ENCODE peak calls at places on chromosomes 11 and 22, in nine cellular contexts. K, C, O, A, Z, U, E, D and J are unnamed samples.

GRCh38 chr11:72750556-72751292 is 1.5 kb downstream of the ARAP1 start:
- DNase-seq in K (no peak), C (no peak), O (no peak), A (no peak), Z (peak; percentile 35), U (no peak), E (no peak), D (no peak), J (no peak)

GRCh38 chr22:24208012-24208749 is 26.9 kb downstream of the SUSD2 start:
- DNase-seq in K (peak; percentile 94), C (no peak), O (peak; percentile 28), A (no peak), Z (no peak), U (no peak), E (no peak), D (peak; percentile 73), J (no peak)

GRCh38 chr22:39631381-39631780 is 60.8 kb downstream of the CACNA1I start:
- DNase-seq in K (no peak), C (no peak), O (no peak), A (no peak), Z (no peak), U (no peak), E (no peak), D (no peak), J (no peak)

GRCh38 chr11:9150501-9150900 is 59.1 kb upstream of the SCUBE2 start:
- DNase-seq in K (peak; percentile 79), C (no peak), O (no peak), A (no peak), Z (no peak), U (no peak), E (no peak), D (peak; percentile 35), J (no peak)

GRCh38 chr11:78420255-78420764 is 2.7 kb upstream of the GAB2 start:
- DNase-seq in K (peak; percentile 96), C (no peak), O (no peak), A (peak; percentile 76), Z (no peak), U (no peak), E (peak; percentile 89), D (peak; percentile 82), J (peak; percentile 76)

GRCh38 chr11:68925613-68926012 is 21.9 kb downstream of the IGHMBP2 start:
- DNase-seq in K (no peak), C (no peak), O (no peak), A (no peak), Z (no peak), U (no peak), E (no peak), D (no peak), J (no peak)

GRCh38 chr22:38900677-38901076 is 28.7 kb upstream of the CBX6 start:
- DNase-seq in K (no peak), C (no peak), O (no peak), A (no peak), Z (no peak), U (no peak), E (no peak), D (no peak), J (no peak)

GRCh38 chr22:21707677-21708076 is 27.9 kb downstream of the YPEL1 start:
- DNase-seq in K (no peak), C (no peak), O (no peak), A (no peak), Z (no peak), U (no peak), E (no peak), D (no peak), J (no peak)

GRCh38 chr11:65445604-65446445 is 23.2 kb downstream of the NEAT1 start:
- DNase-seq in K (peak; percentile 52), C (no peak), O (no peak), A (no peak), Z (no peak), U (no peak), E (peak; percentile 72), D (no peak), J (no peak)

GRCh38 chr11:46300270-46300669 is 22.8 kb downstream of the CREB3L1 start:
- DNase-seq in K (no peak), C (no peak), O (no peak), A (no peak), Z (no peak), U (no peak), E (no peak), D (no peak), J (no peak)

GRCh38 chr11:91860661-91861060 is 364.0 kb upstream of the FAT3 start:
- DNase-seq in K (no peak), C (no peak), O (no peak), A (no peak), Z (no peak), U (no peak), E (no peak), D (peak; percentile 90), J (no peak)

GRCh38 chr11:2215230-2215560 is 43.6 kb upstream of the TH start:
- DNase-seq in K (no peak), C (no peak), O (no peak), A (no peak), Z (no peak), U (no peak), E (no peak), D (no peak), J (no peak)

DNA sequence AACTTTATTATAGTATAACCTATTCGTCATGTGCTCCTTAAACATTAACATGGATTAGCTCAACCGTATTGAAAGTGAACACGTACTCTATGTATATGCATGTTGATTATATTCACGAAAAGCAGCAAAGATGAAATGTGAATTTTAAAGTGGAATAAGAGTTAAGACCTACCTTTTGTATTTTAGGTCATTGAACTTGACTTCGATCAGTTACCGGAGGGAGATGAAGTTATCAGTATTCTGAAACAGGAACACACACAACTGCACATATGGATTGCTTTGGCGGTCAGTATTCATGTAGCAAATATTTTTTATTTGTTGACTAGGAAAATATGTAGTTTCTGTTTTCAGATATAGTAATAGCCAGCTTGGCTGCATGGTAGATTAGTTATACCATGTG is 1.4 kb downstream of the CTR9 start:
- DNase-seq in K (no peak), C (no peak), O (no peak), A (no peak), Z (no peak), U (no peak), E (no peak), D (no peak), J (no peak)
- H3K4me3 ChIP-seq in K (no peak overlapping the region), C (peak overlapping the region; percentile 89), O (peak overlapping the region; percentile 89), A (peak overlapping the region; percentile 85), Z (peak overlapping the region; percentile 86), U (peak overlapping the region; percentile 69), E (peak overlapping the region; percentile 94), D (peak overlapping the region; percentile 74), J (no peak overlapping the region)

DNA sequence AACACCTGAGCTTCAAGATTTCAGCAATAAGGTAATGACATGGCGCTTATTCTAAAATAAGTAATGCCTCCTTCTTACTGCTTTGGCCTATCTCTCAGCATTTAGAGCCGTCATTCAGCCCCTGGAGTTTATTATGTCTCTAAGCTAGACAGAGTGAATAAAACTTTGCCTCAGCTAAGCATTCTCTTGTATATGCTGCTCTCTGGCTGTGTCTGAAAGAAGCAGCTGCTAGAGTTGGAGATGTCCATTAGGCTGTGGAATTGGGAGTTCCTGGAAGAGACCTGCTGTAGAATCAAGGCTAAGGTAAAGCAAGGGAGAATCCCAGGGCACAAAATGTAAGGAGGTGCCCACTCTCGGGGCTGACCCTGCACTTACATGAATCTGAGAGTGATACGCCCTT is 35.5 kb upstream of the TTC12 start:
- DNase-seq in K (no peak), C (no peak), O (no peak), A (no peak), Z (no peak), U (no peak), E (no peak), D (no peak), J (no peak)
- TF ChIP-seq CTCF in K (no peak), C (no peak), O (no peak), A (peak; percentile 52), Z (no peak), U (no peak), E (no peak), D (no peak), J (no peak)

GRCh38 chr11:695606-696381 is at the start of gene TMEM80:
- DNase-seq in K (peak; percentile 96), C (peak; percentile 99), O (peak; percentile 95), A (peak; percentile 96), Z (peak; percentile 100), U (peak; percentile 92), E (peak; percentile 100), D (no peak), J (peak; percentile 89)

GRCh38 chr11:698493-699115 is 3.0 kb downstream of the TMEM80 start:
- DNase-seq in K (no peak), C (no peak), O (no peak), A (no peak), Z (no peak), U (no peak), E (no peak), D (no peak), J (no peak)

GRCh38 chr11:695332-695605 is 247 bp upstream of the DEAF1 start:
- DNase-seq in K (no peak), C (no peak), O (no peak), A (no peak), Z (no peak), U (no peak), E (no peak), D (no peak), J (no peak)

GRCh38 chr11:697811-698311 is 2.2 kb downstream of the TMEM80 start:
- DNase-seq in K (peak; percentile 48), C (no peak), O (no peak), A (no peak), Z (no peak), U (no peak), E (no peak), D (no peak), J (no peak)

DNA sequence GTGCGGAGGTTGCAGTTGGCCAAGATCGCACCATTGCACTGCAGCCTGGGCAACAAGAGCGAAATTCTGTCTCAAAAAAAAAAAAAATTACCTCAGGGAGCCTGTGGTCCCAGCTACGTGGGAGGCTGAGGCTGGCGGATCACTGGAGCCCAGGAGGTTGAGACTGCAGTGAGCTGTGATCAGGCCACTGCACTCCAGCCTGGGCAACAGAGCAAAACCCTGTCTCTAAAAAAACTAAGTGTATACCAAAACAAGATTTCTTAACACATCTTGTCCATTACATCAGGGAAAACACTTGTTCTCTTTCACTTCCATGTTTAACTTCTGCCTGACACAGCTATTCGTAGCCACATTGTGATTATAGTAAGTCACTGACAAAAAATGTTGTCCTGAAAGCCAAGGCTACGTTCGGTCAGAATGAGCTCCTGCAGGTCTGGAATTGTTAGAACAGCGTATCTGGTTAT is 1.4 kb downstream of the TMEM80 start:
- DNase-seq in K (peak; percentile 81), C (no peak), O (no peak), A (no peak), Z (no peak), U (no peak), E (peak; percentile 70), D (peak; percentile 71), J (no peak)
- H3K4me3 ChIP-seq in K (no peak overlapping the region), C (peak overlapping the region; percentile 90), O (peak overlapping the region; percentile 97), A (peak overlapping the region; percentile 83), Z (no peak overlapping the region), U (peak overlapping the region; percentile 73), E (peak overlapping the region; percentile 89), D (no peak overlapping the region), J (no peak overlapping the region)

DNA sequence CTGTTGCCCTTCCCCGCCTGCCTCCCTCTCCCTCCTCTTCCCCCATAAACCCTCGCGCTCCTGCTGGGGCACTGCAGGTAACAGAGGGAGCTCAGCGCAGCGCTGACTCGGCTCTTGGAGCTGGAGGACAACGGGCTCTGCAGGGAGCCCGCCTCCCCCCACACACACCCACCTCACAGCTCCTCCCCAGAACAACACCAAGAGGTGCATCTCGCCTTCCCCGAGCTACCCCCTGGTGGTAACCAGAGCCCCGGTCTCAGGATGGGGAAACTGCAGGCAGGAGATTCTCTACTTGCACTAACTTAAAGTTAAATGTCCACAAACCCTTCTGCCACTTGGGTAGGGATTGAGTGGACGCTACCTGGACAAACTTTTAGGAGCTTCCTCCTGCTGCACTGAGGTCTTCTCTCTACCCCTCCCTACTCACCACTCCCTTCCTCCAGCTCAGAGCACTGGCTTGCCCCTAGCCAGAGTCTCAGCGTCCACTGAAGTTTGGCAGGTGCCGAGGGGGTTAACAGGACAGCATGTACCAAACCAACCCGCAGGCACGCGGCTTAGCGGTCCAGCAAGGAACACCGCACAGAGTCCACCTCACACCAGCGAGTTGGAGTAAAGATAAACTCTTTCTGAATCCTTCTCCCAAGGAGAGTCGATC is 4.0 kb upstream of the SCN4B start:
- DNase-seq in K (no peak), C (no peak), O (no peak), A (no peak), Z (peak; percentile 41), U (no peak), E (no peak), D (no peak), J (no peak)
- TF ChIP-seq CTCF in K (no peak), C (no peak), O (no peak), A (no peak), Z (no peak), U (no peak), E (no peak), D (no peak), J (no peak)